ENCODE peak calls at places on chromosome 16, in seven cellular contexts. A is activated T-cell treated with anti-CD3 and anti-CD28 coated beads for 1 hour; Q is endothelial cell of umbilical vein; C is activated CD8-positive, alpha-beta memory T cell treated with anti-CD3 and anti-CD28 coated beads, Interleukin-2, amount 50 U/mL, for 48 hours; R is amygdala; I is EL; E is HFF-Myc. G is an unnamed sample.

GRCh38 chr16:83653785-83654184 is 154.0 kb upstream of the HSBP1 start:
- DNase-seq in C (no peak), E (no peak), R (no peak), A (no peak), Q (no peak), I (peak), G (no peak)

GRCh38 chr16:12257926-12258561 is 281.5 kb downstream of the SNX29 start:
- DNase-seq in A (no peak), E (no peak), R (no peak), I (no peak), Q (no peak), C (no peak), G (no peak)

GRCh38 chr16:57750796-57751538 is 15.4 kb downstream of the KATNB1 start:
- DNase-seq in Q (no peak), I (no peak), E (no peak), R (no peak), A (no peak), C (no peak), G (no peak)

GRCh38 chr16:85704900-85705846 is 16.4 kb upstream of the GINS2 start:
- DNase-seq in R (no peak), C (no peak), Q (no peak), I (no peak), E (no peak), A (no peak), G (no peak)

GRCh38 chr16:50819706-50820105 is 77.8 kb downstream of the CYLD start:
- DNase-seq in C (no peak), Q (no peak), E (no peak), A (no peak), I (no peak), R (no peak), G (no peak)

GRCh38 chr16:78259883-78260282 is 160.4 kb downstream of the WWOX start:
- DNase-seq in E (no peak), A (no peak), Q (no peak), I (no peak), R (no peak), C (no peak), G (no peak)

GRCh38 chr16:49833055-49833454 is 22.9 kb downstream of the ZNF423 start:
- DNase-seq in E (no peak), Q (peak), I (no peak), C (no peak), R (no peak), A (no peak), G (no peak)

GRCh38 chr16:80034469-80034826 is 433.9 kb upstream of the MAF start:
- DNase-seq in Q (no peak), E (no peak), I (no peak), R (no peak), A (no peak), C (no peak), G (no peak)

GRCh38 chr16:16004314-16004749 is 54.9 kb downstream of the ABCC1 start:
- DNase-seq in A (no peak), E (no peak), C (no peak), R (no peak), Q (peak), I (peak), G (peak)

GRCh38 chr16:74652249-74652648 is 14.4 kb downstream of the RFWD3 start:
- DNase-seq in E (no peak), Q (no peak), R (no peak), A (no peak), C (no peak), I (no peak), G (no peak)

GRCh38 chr16:62648256-62648655 is 612.0 kb upstream of the CDH8 start:
- DNase-seq in I (no peak), R (no peak), C (no peak), A (no peak), E (no peak), Q (no peak), G (no peak)

GRCh38 chr16:66120656-66121055 is 245.8 kb upstream of the CDH5 start:
- DNase-seq in Q (no peak), C (no peak), A (no peak), E (no peak), R (no peak), I (peak), G (no peak)

GRCh38 chr16:11672206-11673090 is 4.2 kb downstream of the SNN start:
- DNase-seq in E (no peak), R (no peak), A (no peak), C (no peak), I (no peak), Q (no peak), G (no peak)

GRCh38 chr16:77555101-77555500 is 120.3 kb upstream of the ADAMTS18 start:
- DNase-seq in Q (no peak), C (no peak), R (no peak), I (no peak), E (no peak), A (no peak), G (no peak)

GRCh38 chr16:79269211-79269863 is 331.2 kb downstream of the MAF start:
- DNase-seq in A (no peak), Q (no peak), E (no peak), I (no peak), C (peak), R (no peak), G (no peak)

GRCh38 chr16:75927824-75928223 is 201.5 kb upstream of the CPHXL start:
- DNase-seq in E (no peak), Q (no peak), I (no peak), A (no peak), R (no peak), C (no peak), G (no peak)

GRCh38 chr16:9860876-9861275 is 321.4 kb downstream of the GRIN2A start:
- DNase-seq in E (no peak), Q (no peak), C (no peak), A (no peak), I (no peak), R (no peak), G (no peak)

GRCh38 chr16:88886915-88887521 is 20.6 kb upstream of the PABPN1L start:
- DNase-seq in E (no peak), Q (no peak), R (no peak), I (no peak), C (no peak), A (no peak), G (peak)

GRCh38 chr16:81873843-81874752 is 95.0 kb downstream of the PLCG2 start:
- DNase-seq in E (peak), I (peak), A (peak), C (peak), Q (peak), R (no peak), G (peak)

GRCh38 chr16:53773150-53773846 is 69.3 kb downstream of the FTO start:
- DNase-seq in R (no peak), E (peak), A (no peak), C (no peak), I (peak), Q (peak), G (peak)